ENCODE peak calls at places on chromosome 18, in nine cellular contexts. One of them, this sample, is unnamed.

GRCh38 chr18:48952287-48953095 is 1.7 kb upstream of the SMAD7 start:
- DNase-seq in CD8-positive, alpha-beta memory T cell: peak; percentile 49
- DNase-seq in aorta: peak; percentile 94
- DNase-seq in colonic mucosa: peak; percentile 74
- DNase-seq in transverse colon: peak; percentile 80
- DNase-seq in SJSA1: peak; percentile 93
- DNase-seq in ovary: peak; percentile 86
- DNase-seq in GM23248: peak; percentile 96
- DNase-seq in IMR-90: peak; percentile 86
- DNase-seq in this sample: peak; percentile 70

GRCh38 chr18:9092665-9093064 is 9.8 kb upstream of the NDUFV2 start:
- DNase-seq in colonic mucosa: peak; percentile 32
- DNase-seq in transverse colon: no peak
- DNase-seq in ovary: no peak
- DNase-seq in SJSA1: peak; percentile 57
- DNase-seq in IMR-90: no peak
- DNase-seq in CD8-positive, alpha-beta memory T cell: no peak
- DNase-seq in GM23248: no peak
- DNase-seq in aorta: no peak
- DNase-seq in this sample: no peak

GRCh38 chr18:46888965-46889364 is 28.3 kb downstream of the PIAS2 start:
- DNase-seq in IMR-90: no peak
- DNase-seq in ovary: no peak
- DNase-seq in CD8-positive, alpha-beta memory T cell: no peak
- DNase-seq in GM23248: no peak
- DNase-seq in colonic mucosa: no peak
- DNase-seq in transverse colon: no peak
- DNase-seq in aorta: no peak
- DNase-seq in SJSA1: no peak
- DNase-seq in this sample: no peak

GRCh38 chr18:3508576-3509559 is 58.9 kb downstream of the TGIF1 start:
- DNase-seq in colonic mucosa: no peak
- DNase-seq in ovary: no peak
- DNase-seq in aorta: no peak
- DNase-seq in GM23248: no peak
- DNase-seq in CD8-positive, alpha-beta memory T cell: no peak
- DNase-seq in transverse colon: no peak
- DNase-seq in SJSA1: peak; percentile 27
- DNase-seq in IMR-90: no peak
- DNase-seq in this sample: no peak

GRCh38 chr18:57561728-57562423 is 24.6 kb downstream of the FECH start:
- DNase-seq in GM23248: peak; percentile 59
- DNase-seq in aorta: no peak
- DNase-seq in IMR-90: peak; percentile 55
- DNase-seq in SJSA1: peak; percentile 43
- DNase-seq in CD8-positive, alpha-beta memory T cell: no peak
- DNase-seq in ovary: no peak
- DNase-seq in transverse colon: no peak
- DNase-seq in colonic mucosa: no peak
- DNase-seq in this sample: no peak

GRCh38 chr18:33560686-33561370 is 17.2 kb upstream of the ASXL3 start:
- DNase-seq in CD8-positive, alpha-beta memory T cell: no peak
- DNase-seq in ovary: no peak
- DNase-seq in IMR-90: peak; percentile 50
- DNase-seq in transverse colon: no peak
- DNase-seq in colonic mucosa: peak; percentile 22
- DNase-seq in SJSA1: no peak
- DNase-seq in aorta: no peak
- DNase-seq in GM23248: peak; percentile 7
- DNase-seq in this sample: no peak

GRCh38 chr18:24799176-24799575 is 338.7 kb downstream of the HRH4 start:
- DNase-seq in CD8-positive, alpha-beta memory T cell: no peak
- DNase-seq in colonic mucosa: no peak
- DNase-seq in GM23248: no peak
- DNase-seq in aorta: no peak
- DNase-seq in SJSA1: no peak
- DNase-seq in transverse colon: no peak
- DNase-seq in ovary: no peak
- DNase-seq in IMR-90: peak; percentile 5
- DNase-seq in this sample: no peak

GRCh38 chr18:46378126-46378863 is 274.1 kb downstream of the HAUS1 start:
- DNase-seq in IMR-90: no peak
- DNase-seq in CD8-positive, alpha-beta memory T cell: no peak
- DNase-seq in transverse colon: no peak
- DNase-seq in GM23248: no peak
- DNase-seq in colonic mucosa: no peak
- DNase-seq in ovary: no peak
- DNase-seq in SJSA1: no peak
- DNase-seq in aorta: no peak
- DNase-seq in this sample: no peak

GRCh38 chr18:37537868-37538525 is 27.6 kb downstream of the CELF4 start:
- DNase-seq in ovary: peak; percentile 86
- DNase-seq in aorta: peak; percentile 74
- DNase-seq in SJSA1: peak; percentile 38
- DNase-seq in transverse colon: peak; percentile 60
- DNase-seq in CD8-positive, alpha-beta memory T cell: no peak
- DNase-seq in GM23248: peak; percentile 83
- DNase-seq in IMR-90: peak; percentile 44
- DNase-seq in colonic mucosa: peak; percentile 58
- DNase-seq in this sample: peak; percentile 68

DNA sequence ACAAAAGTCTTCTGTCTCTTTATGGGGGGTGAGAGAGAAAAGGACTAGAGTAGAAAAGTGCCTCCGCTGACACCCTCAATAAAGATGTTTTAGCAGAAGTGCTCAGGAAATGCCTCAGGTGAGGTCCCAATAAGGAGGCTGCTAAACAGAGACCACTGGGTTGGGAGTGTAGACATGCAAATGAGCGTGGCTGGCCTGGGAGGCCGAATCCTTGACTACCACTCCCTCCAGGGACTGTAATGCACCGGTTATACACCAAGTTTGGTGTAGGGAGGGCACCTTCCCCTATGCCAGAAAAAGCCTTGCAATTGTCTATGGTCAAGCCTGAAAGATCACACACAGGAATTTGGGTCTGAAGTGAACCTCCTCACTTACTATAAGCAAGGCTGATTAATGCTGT is 1.8 kb downstream of the TMX3 start:
- DNase-seq in IMR-90: no peak
- DNase-seq in transverse colon: no peak
- DNase-seq in colonic mucosa: no peak
- DNase-seq in GM23248: no peak
- DNase-seq in ovary: no peak
- DNase-seq in SJSA1: no peak
- DNase-seq in CD8-positive, alpha-beta memory T cell: no peak
- DNase-seq in aorta: no peak
- DNase-seq in this sample: no peak
- H3K36me3 ChIP-seq in IMR-90: peaks cover 23% of the 10 kb centered on the region
- H3K36me3 ChIP-seq in transverse colon: peaks cover 22% of the 10 kb centered on the region
- H3K36me3 ChIP-seq in colonic mucosa: no peaks in the 10 kb centered on the region
- H3K36me3 ChIP-seq in GM23248: peaks cover 36% of the 10 kb centered on the region
- H3K36me3 ChIP-seq in ovary: no peaks in the 10 kb centered on the region
- H3K36me3 ChIP-seq in SJSA1: peaks cover 56% of the 10 kb centered on the region
- H3K36me3 ChIP-seq in CD8-positive, alpha-beta memory T cell: peaks cover 26% of the 10 kb centered on the region
- H3K36me3 ChIP-seq in aorta: peaks cover 5% of the 10 kb centered on the region
- H3K36me3 ChIP-seq in this sample: no peaks in the 10 kb centered on the region

DNA sequence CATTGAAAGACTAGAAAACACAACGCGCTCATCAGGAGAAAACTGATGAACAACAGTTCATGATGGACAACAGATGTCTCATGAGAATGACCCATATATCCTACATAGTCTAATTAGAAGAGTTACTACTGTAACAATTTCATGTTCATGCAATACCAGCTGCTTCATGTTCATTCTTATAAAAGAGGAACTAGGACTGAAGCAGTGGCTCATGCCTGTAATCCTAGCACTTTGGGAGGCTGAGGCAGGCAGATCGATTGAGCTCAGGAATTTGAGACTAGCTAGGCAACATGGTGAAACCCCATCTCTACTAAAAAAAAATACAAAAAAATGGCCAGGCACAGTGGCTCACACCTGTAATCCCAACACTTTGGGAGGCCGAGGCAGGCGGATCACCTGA is 22.6 kb downstream of the TRAPPC8 start:
- DNase-seq in SJSA1: no peak
- DNase-seq in colonic mucosa: no peak
- DNase-seq in IMR-90: no peak
- DNase-seq in CD8-positive, alpha-beta memory T cell: no peak
- DNase-seq in ovary: no peak
- DNase-seq in aorta: no peak
- DNase-seq in GM23248: no peak
- DNase-seq in transverse colon: no peak
- DNase-seq in this sample: no peak
- H3K36me3 ChIP-seq in SJSA1: peaks cover 27% of the 10 kb centered on the region
- H3K36me3 ChIP-seq in colonic mucosa: no peaks in the 10 kb centered on the region
- H3K36me3 ChIP-seq in IMR-90: peaks cover 6% of the 10 kb centered on the region
- H3K36me3 ChIP-seq in CD8-positive, alpha-beta memory T cell: peaks cover 10% of the 10 kb centered on the region
- H3K36me3 ChIP-seq in ovary: no peaks in the 10 kb centered on the region
- H3K36me3 ChIP-seq in aorta: peaks cover 2% of the 10 kb centered on the region
- H3K36me3 ChIP-seq in GM23248: peaks cover 11% of the 10 kb centered on the region
- H3K36me3 ChIP-seq in transverse colon: peaks cover 18% of the 10 kb centered on the region
- H3K36me3 ChIP-seq in this sample: no peaks in the 10 kb centered on the region

GRCh38 chr18:76923485-76924085 is 101.2 kb downstream of the ZNF236 start:
- DNase-seq in colonic mucosa: no peak
- DNase-seq in transverse colon: peak; percentile 20
- DNase-seq in ovary: no peak
- DNase-seq in IMR-90: peak; percentile 17
- DNase-seq in CD8-positive, alpha-beta memory T cell: no peak
- DNase-seq in SJSA1: peak; percentile 5
- DNase-seq in aorta: no peak
- DNase-seq in GM23248: peak; percentile 7
- DNase-seq in this sample: no peak

GRCh38 chr18:76931171-76931570 is 108.8 kb downstream of the ZNF236 start:
- DNase-seq in colonic mucosa: no peak
- DNase-seq in aorta: no peak
- DNase-seq in SJSA1: no peak
- DNase-seq in GM23248: no peak
- DNase-seq in transverse colon: no peak
- DNase-seq in IMR-90: no peak
- DNase-seq in CD8-positive, alpha-beta memory T cell: no peak
- DNase-seq in ovary: no peak
- DNase-seq in this sample: no peak

GRCh38 chr18:76932026-76932819 is 109.9 kb downstream of the ZNF236 start:
- DNase-seq in GM23248: peak; percentile 5
- DNase-seq in colonic mucosa: no peak
- DNase-seq in IMR-90: peak; percentile 92
- DNase-seq in transverse colon: no peak
- DNase-seq in CD8-positive, alpha-beta memory T cell: no peak
- DNase-seq in ovary: no peak
- DNase-seq in SJSA1: no peak
- DNase-seq in aorta: peak; percentile 65
- DNase-seq in this sample: no peak

GRCh38 chr18:76928179-76928868 is 106.0 kb downstream of the ZNF236 start:
- DNase-seq in GM23248: no peak
- DNase-seq in IMR-90: no peak
- DNase-seq in transverse colon: no peak
- DNase-seq in colonic mucosa: no peak
- DNase-seq in aorta: no peak
- DNase-seq in SJSA1: no peak
- DNase-seq in ovary: no peak
- DNase-seq in CD8-positive, alpha-beta memory T cell: no peak
- DNase-seq in this sample: no peak

DNA sequence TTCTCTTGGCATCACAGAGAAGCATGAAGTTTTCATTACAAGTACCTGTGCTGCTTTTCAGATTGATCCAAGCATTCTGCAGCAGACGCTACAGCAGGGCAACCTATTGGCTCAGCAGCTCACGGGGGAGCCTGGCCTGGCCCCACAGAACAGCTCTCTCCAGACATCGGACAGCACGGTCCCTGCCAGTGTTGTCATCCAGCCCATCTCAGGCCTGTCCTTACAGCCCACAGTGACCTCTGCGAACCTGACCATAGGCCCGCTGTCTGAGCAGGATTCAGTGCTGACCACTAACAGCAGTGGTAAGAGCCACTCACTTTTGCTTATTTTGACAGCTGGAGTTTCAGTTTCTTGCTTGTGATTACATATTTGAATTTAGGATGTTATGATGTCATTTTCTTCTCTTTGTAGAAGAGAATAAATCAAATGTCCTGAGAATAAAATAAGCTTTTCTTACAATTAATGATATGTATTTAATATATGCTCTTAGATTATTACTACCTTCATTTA is 104.9 kb downstream of the ZNF236 start:
- DNase-seq in ovary: no peak
- DNase-seq in colonic mucosa: no peak
- DNase-seq in aorta: no peak
- DNase-seq in IMR-90: peak; percentile 56
- DNase-seq in transverse colon: no peak
- DNase-seq in GM23248: no peak
- DNase-seq in SJSA1: no peak
- DNase-seq in CD8-positive, alpha-beta memory T cell: no peak
- DNase-seq in this sample: no peak
- H3K36me3 ChIP-seq in ovary: no peaks in the 10 kb centered on the region
- H3K36me3 ChIP-seq in colonic mucosa: no peaks in the 10 kb centered on the region
- H3K36me3 ChIP-seq in aorta: peaks cover 6% of the 10 kb centered on the region
- H3K36me3 ChIP-seq in IMR-90: peaks cover 24% of the 10 kb centered on the region
- H3K36me3 ChIP-seq in transverse colon: peaks cover 17% of the 10 kb centered on the region
- H3K36me3 ChIP-seq in GM23248: peaks cover 37% of the 10 kb centered on the region
- H3K36me3 ChIP-seq in SJSA1: peaks cover 47% of the 10 kb centered on the region
- H3K36me3 ChIP-seq in CD8-positive, alpha-beta memory T cell: peaks cover 37% of the 10 kb centered on the region
- H3K36me3 ChIP-seq in this sample: peaks cover 4% of the 10 kb centered on the region

GRCh38 chr18:23542471-23542870 is 39.2 kb downstream of the RMC1 start:
- DNase-seq in colonic mucosa: no peak
- DNase-seq in GM23248: peak; percentile 16
- DNase-seq in aorta: no peak
- DNase-seq in ovary: no peak
- DNase-seq in IMR-90: peak; percentile 37
- DNase-seq in SJSA1: no peak
- DNase-seq in transverse colon: no peak
- DNase-seq in CD8-positive, alpha-beta memory T cell: no peak
- DNase-seq in this sample: no peak

GRCh38 chr18:23539911-23540475 is 36.7 kb downstream of the RMC1 start:
- DNase-seq in colonic mucosa: no peak
- DNase-seq in aorta: no peak
- DNase-seq in transverse colon: no peak
- DNase-seq in ovary: no peak
- DNase-seq in IMR-90: no peak
- DNase-seq in GM23248: no peak
- DNase-seq in SJSA1: no peak
- DNase-seq in CD8-positive, alpha-beta memory T cell: no peak
- DNase-seq in this sample: no peak

GRCh38 chr18:23541349-23542093 is 38.2 kb downstream of the RMC1 start:
- DNase-seq in IMR-90: no peak
- DNase-seq in ovary: no peak
- DNase-seq in aorta: no peak
- DNase-seq in CD8-positive, alpha-beta memory T cell: no peak
- DNase-seq in colonic mucosa: no peak
- DNase-seq in SJSA1: no peak
- DNase-seq in transverse colon: no peak
- DNase-seq in GM23248: no peak
- DNase-seq in this sample: no peak

GRCh38 chr18:23539298-23539697 is 36.0 kb downstream of the RMC1 start:
- DNase-seq in SJSA1: no peak
- DNase-seq in colonic mucosa: no peak
- DNase-seq in aorta: no peak
- DNase-seq in ovary: no peak
- DNase-seq in CD8-positive, alpha-beta memory T cell: no peak
- DNase-seq in transverse colon: no peak
- DNase-seq in GM23248: no peak
- DNase-seq in IMR-90: no peak
- DNase-seq in this sample: no peak

DNA sequence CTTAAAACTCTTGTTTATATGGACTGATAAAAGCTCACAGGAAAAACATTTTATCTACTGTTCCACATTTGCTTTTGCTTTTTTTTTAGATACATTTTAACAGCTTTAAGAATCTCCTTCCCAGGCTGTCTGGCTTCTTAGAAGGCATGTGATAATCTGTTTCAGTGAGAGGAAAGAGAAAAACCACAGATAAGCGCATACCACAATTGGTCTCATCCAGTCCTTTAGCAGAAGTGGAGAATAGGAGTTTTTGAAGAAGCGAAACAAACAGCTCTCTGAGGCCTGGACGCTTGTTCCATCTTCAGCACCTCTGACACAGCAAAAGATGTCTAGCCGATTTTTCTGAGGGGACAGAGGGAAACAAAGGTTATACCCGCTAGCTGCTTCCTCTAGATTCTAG is 37.6 kb downstream of the RMC1 start:
- DNase-seq in ovary: no peak
- DNase-seq in GM23248: no peak
- DNase-seq in colonic mucosa: no peak
- DNase-seq in transverse colon: no peak
- DNase-seq in IMR-90: peak; percentile 16
- DNase-seq in SJSA1: no peak
- DNase-seq in aorta: no peak
- DNase-seq in CD8-positive, alpha-beta memory T cell: no peak
- DNase-seq in this sample: no peak
- H3K36me3 ChIP-seq in ovary: no peaks in the 10 kb centered on the region
- H3K36me3 ChIP-seq in GM23248: peaks cover 76% of the 10 kb centered on the region
- H3K36me3 ChIP-seq in colonic mucosa: peaks cover 26% of the 10 kb centered on the region
- H3K36me3 ChIP-seq in transverse colon: peaks cover 77% of the 10 kb centered on the region
- H3K36me3 ChIP-seq in IMR-90: peaks cover 63% of the 10 kb centered on the region
- H3K36me3 ChIP-seq in SJSA1: peaks cover 89% of the 10 kb centered on the region
- H3K36me3 ChIP-seq in aorta: peaks cover 27% of the 10 kb centered on the region
- H3K36me3 ChIP-seq in CD8-positive, alpha-beta memory T cell: peaks cover 47% of the 10 kb centered on the region
- H3K36me3 ChIP-seq in this sample: peaks cover 3% of the 10 kb centered on the region

This sample was measured in prostate gland.